ENCODE peak calls at places on chromosomes 11 and 22, in six cellular contexts. D, Q, C, L, I and W are unnamed samples.

GRCh38 chr11:110367571-110367970 is 62.2 kb upstream of the FDX1 start:
- DNase-seq in L (no peak), C (no peak), D (no peak), I (no peak), Q (no peak), W (peak; percentile 52)

GRCh38 chr22:38957046-38957770 is at the start of gene APOBEC3A:
- DNase-seq in I (peak; percentile 63), L (no peak), C (peak; percentile 22), Q (no peak), D (no peak), W (no peak)

GRCh38 chr22:33051960-33052839 is 6.0 kb downstream of the SYN3 start:
- DNase-seq in C (no peak), Q (no peak), D (no peak), L (peak; percentile 44), I (no peak), W (no peak)

GRCh38 chr11:116384407-116384806 is 388.4 kb downstream of the BUD13 start:
- DNase-seq in I (no peak), Q (no peak), L (no peak), D (no peak), C (no peak), W (no peak)

GRCh38 chr11:34525098-34525497 is 11.5 kb upstream of the ELF5 start:
- DNase-seq in L (no peak), C (no peak), D (no peak), I (no peak), Q (no peak), W (no peak)

GRCh38 chr11:3879967-3880542 is 24.6 kb downstream of the STIM1 start:
- DNase-seq in D (no peak), I (peak; percentile 51), C (no peak), Q (no peak), L (no peak), W (no peak)

GRCh38 chr22:26199665-26200064 is 30.4 kb downstream of the SEZ6L start:
- DNase-seq in I (no peak), L (no peak), Q (no peak), D (no peak), C (no peak), W (peak; percentile 51)

GRCh38 chr11:120995184-120995583 is 28.7 kb upstream of the TBCEL start:
- DNase-seq in C (no peak), L (no peak), I (no peak), D (no peak), Q (no peak), W (no peak)

GRCh38 chr11:12212821-12213185 is 102.4 kb downstream of the MICAL2 start:
- DNase-seq in C (no peak), D (peak; percentile 40), Q (no peak), L (no peak), I (no peak), W (no peak)

GRCh38 chr22:37486224-37486845 is at the start of gene MFNG:
- DNase-seq in L (peak; percentile 66), C (peak; percentile 88), D (peak; percentile 6), I (peak; percentile 78), Q (no peak), W (peak; percentile 94)

GRCh38 chr11:116421529-116422185 is 351.1 kb downstream of the BUD13 start:
- DNase-seq in C (no peak), Q (no peak), L (no peak), I (no peak), D (no peak), W (no peak)

GRCh38 chr11:128914216-128915147 is 23.3 kb downstream of the KCNJ5 start:
- DNase-seq in I (no peak), L (no peak), D (no peak), Q (no peak), C (no peak), W (no peak)

GRCh38 chr22:38142606-38143005 is 32.1 kb upstream of the BAIAP2L2 start:
- DNase-seq in D (no peak), I (no peak), Q (no peak), C (no peak), L (no peak), W (no peak)

GRCh38 chr11:31865606-31866300 is 54.6 kb upstream of the PAX6 start:
- DNase-seq in C (no peak), Q (no peak), I (no peak), D (no peak), L (no peak), W (no peak)

GRCh38 chr22:43343262-43343988 is at the start of gene SCUBE1:
- DNase-seq in Q (no peak), L (peak; percentile 38), C (peak; percentile 17), I (peak; percentile 63), D (no peak), W (no peak)

GRCh38 chr11:108887436-108888238 is 222.8 kb downstream of the DDX10 start:
- DNase-seq in Q (no peak), I (no peak), L (no peak), C (no peak), D (no peak), W (no peak)

GRCh38 chr22:39490135-39490798 is 11.8 kb upstream of the MIEF1 start:
- DNase-seq in C (peak; percentile 51), I (peak; percentile 76), D (peak; percentile 65), L (peak; percentile 92), Q (no peak), W (peak; percentile 94)

GRCh38 chr22:38177926-38178604 is 3.6 kb downstream of the PLA2G6 start:
- DNase-seq in C (no peak), L (peak; percentile 72), Q (peak; percentile 22), I (peak; percentile 45), D (peak; percentile 89), W (no peak)

GRCh38 chr11:118437736-118438125 is 1.4 kb downstream of the KMT2A start:
- DNase-seq in D (peak; percentile 13), Q (no peak), C (no peak), I (no peak), L (peak; percentile 57), W (no peak)

GRCh38 chr11:61090982-61091372 is 11.3 kb upstream of the CD5 start:
- DNase-seq in Q (no peak), C (no peak), I (no peak), D (no peak), L (no peak), W (no peak)

GRCh38 chr11:93895106-93895862 is 44.9 kb upstream of the VSTM5 start:
- DNase-seq in Q (no peak), C (peak; percentile 15), D (peak; percentile 82), L (peak; percentile 65), I (no peak), W (peak; percentile 91)

GRCh38 chr22:28969401-28970168 is 86.2 kb downstream of the ZNRF3 start:
- DNase-seq in I (no peak), C (no peak), Q (no peak), L (no peak), D (no peak), W (no peak)

GRCh38 chr11:70921804-70922203 is 330.6 kb downstream of the SHANK2 start:
- DNase-seq in Q (no peak), L (no peak), D (no peak), I (no peak), C (no peak), W (no peak)

GRCh38 chr11:76129729-76130128 is 76.6 kb downstream of the WNT11 start:
- DNase-seq in L (no peak), Q (no peak), C (no peak), I (no peak), D (no peak), W (no peak)

GRCh38 chr11:64803163-64803845 is at the start of gene MAP4K2:
- DNase-seq in L (peak; percentile 87), I (peak; percentile 94), C (peak; percentile 63), D (peak; percentile 68), Q (peak; percentile 42), W (peak; percentile 94)

GRCh38 chr22:19842386-19843106 is 12.1 kb downstream of the GNB1L start:
- DNase-seq in L (no peak), C (no peak), D (no peak), I (no peak), Q (no peak), W (no peak)

GRCh38 chr11:409008-409599 is 5.7 kb downstream of the SIGIRR start:
- DNase-seq in Q (no peak), C (no peak), L (no peak), I (no peak), D (no peak), W (no peak)

GRCh38 chr22:19488884-19489843 is 9.4 kb downstream of the CDC45 start:
- DNase-seq in Q (no peak), C (peak; percentile 33), L (no peak), I (no peak), D (peak; percentile 23), W (peak; percentile 46)

GRCh38 chr11:77377734-77378133 is 76.2 kb upstream of the GDPD4 start:
- DNase-seq in Q (no peak), D (peak; percentile 10), I (no peak), L (peak; percentile 5), C (no peak), W (no peak)

GRCh38 chr11:3043315-3043871 is 13.8 kb downstream of the CARS1 start:
- DNase-seq in Q (peak; percentile 35), I (peak; percentile 78), C (no peak), L (peak; percentile 71), D (no peak), W (no peak)

GRCh38 chr11:128503231-128503991 is 83.9 kb downstream of the ETS1 start:
- DNase-seq in D (peak; percentile 96), Q (no peak), I (no peak), C (no peak), L (no peak), W (peak; percentile 57)

GRCh38 chr11:133947298-133947905 is 9.4 kb downstream of the IGSF9B start:
- DNase-seq in C (no peak), D (peak; percentile 23), L (peak; percentile 58), Q (no peak), I (no peak), W (peak; percentile 80)

GRCh38 chr11:66966351-66966750 is 8.2 kb upstream of the PC start:
- DNase-seq in D (no peak), Q (no peak), C (no peak), L (no peak), I (no peak), W (no peak)

GRCh38 chr11:2775626-2776350 is 76.0 kb upstream of the KCNQ1OT1 start:
- DNase-seq in I (peak; percentile 17), Q (no peak), D (no peak), L (no peak), C (no peak), W (no peak)

GRCh38 chr11:105449100-105449734 is 160.7 kb upstream of the GRIA4 start:
- DNase-seq in I (no peak), Q (no peak), C (no peak), L (no peak), D (no peak), W (no peak)

GRCh38 chr22:42613869-42614268 is 814 bp downstream of the POLDIP3 start:
- DNase-seq in D (no peak), I (no peak), C (peak; percentile 43), L (no peak), Q (no peak), W (no peak)